ENCODE peak calls at places on chromosomes 13 and 19, in four cellular contexts. K is NCI-H2081 treated with DMSO at 0.1 percent for 48 hours, W is iPS DF 6.9, E is Daoy. D is an unnamed sample.
A peak's percentile ranks its signal among the peaks of the same experiment; 100 is the strongest.

GRCh38 chr19:35346193-35347052 is 1.3 kb upstream of the FFAR1 start:
- DNase-seq in K (no peak), W (no peak), E (no peak), D (no peak)

GRCh38 chr13:78978381-78978998 is 319.5 kb upstream of the OBI1 start:
- DNase-seq in E (peak; percentile 37), W (peak; percentile 37), K (no peak), D (peak; percentile 22)

GRCh38 chr19:15508035-15508710 is at the start of gene CYP4F22:
- DNase-seq in K (no peak), W (no peak), E (no peak), D (no peak)

GRCh38 chr19:53915000-53915399 is 5.9 kb downstream of the CACNG7 start:
- DNase-seq in K (no peak), W (no peak), E (peak; percentile 46), D (no peak)

GRCh38 chr13:25980255-25980654 is 71.6 kb downstream of the SHISA2 start:
- DNase-seq in W (peak; percentile 55), E (peak; percentile 31), K (no peak), D (peak; percentile 52)

GRCh38 chr19:13507053-13507611 is 853 bp upstream of the CACNA1A start:
- DNase-seq in W (no peak), E (peak; percentile 67), K (no peak), D (no peak)

GRCh38 chr19:42175952-42176648 is 41.4 kb downstream of the DEDD2 start:
- DNase-seq in E (peak; percentile 62), W (no peak), K (no peak), D (no peak)

GRCh38 chr13:98576963-98577822 is at the start of gene STK24:
- DNase-seq in E (peak; percentile 77), W (no peak), K (no peak), D (no peak)

GRCh38 chr13:85430216-85430615 is 369.0 kb downstream of the SLITRK6 start:
- DNase-seq in K (no peak), E (no peak), W (no peak), D (no peak)